ENCODE peak calls at places on chromosomes 1 and 21, in nine cellular contexts. A is CD4-positive, alpha-beta memory T cell; Q is left ventricle myocardium inferior; H is RWPE2; V is A673; K is ovary; C is fibroblast of lung; R is right cardiac atrium; W is HCT116. M is an unnamed sample.

GRCh38 chr1:168742386-168742785 is 13.4 kb upstream of the DPT start:
- DNase-seq in A (no peak), Q (no peak), H (no peak), V (no peak), K (no peak), C (no peak), R (no peak), W (no peak), M (no peak)

GRCh38 chr1:215459136-215459535 is 108.0 kb upstream of the KCTD3 start:
- DNase-seq in A (no peak), Q (no peak), H (no peak), V (no peak), K (no peak), C (peak; percentile 59), R (no peak), W (no peak), M (no peak)

GRCh38 chr1:107076846-107077245 is 20.4 kb downstream of the PRMT6 start:
- DNase-seq in A (no peak), Q (no peak), H (peak; percentile 75), V (no peak), K (no peak), C (peak; percentile 92), R (no peak), W (peak; percentile 26), M (no peak)

GRCh38 chr1:43666608-43667007 is 16.7 kb downstream of the KDM4A start:
- DNase-seq in A (no peak), Q (no peak), H (peak; percentile 73), V (no peak), K (no peak), C (no peak), R (no peak), W (no peak), M (no peak)

GRCh38 chr1:18575620-18576019 is 55.0 kb upstream of the PAX7 start:
- DNase-seq in A (peak; percentile 14), Q (peak; percentile 61), H (no peak), V (peak; percentile 79), K (peak; percentile 56), C (peak; percentile 10), R (peak; percentile 80), W (peak; percentile 38), M (peak; percentile 67)

GRCh38 chr1:23544444-23545389 is 13.7 kb upstream of the E2F2 start:
- DNase-seq in A (peak; percentile 63), Q (peak; percentile 76), H (no peak), V (peak; percentile 88), K (peak; percentile 86), C (peak; percentile 64), R (peak; percentile 86), W (no peak), M (peak; percentile 83)

GRCh38 chr21:32303385-32303784 is 4.7 kb downstream of the MRAP start:
- DNase-seq in A (no peak), Q (no peak), H (no peak), V (no peak), K (no peak), C (no peak), R (no peak), W (no peak), M (no peak)

GRCh38 chr21:45952974-45953373 is 28.6 kb upstream of the COL6A1 start:
- DNase-seq in A (no peak), Q (no peak), H (no peak), V (no peak), K (no peak), C (no peak), R (peak; percentile 45), W (no peak), M (no peak)

GRCh38 chr1:115495603-115496002 is 146.2 kb upstream of the VANGL1 start:
- DNase-seq in A (no peak), Q (no peak), H (no peak), V (peak; percentile 69), K (no peak), C (peak; percentile 88), R (no peak), W (no peak), M (no peak)

GRCh38 chr1:183777359-183777758 is 27.6 kb upstream of the RGL1 start:
- DNase-seq in A (no peak), Q (no peak), H (no peak), V (peak; percentile 37), K (no peak), C (no peak), R (no peak), W (no peak), M (no peak)

DNA sequence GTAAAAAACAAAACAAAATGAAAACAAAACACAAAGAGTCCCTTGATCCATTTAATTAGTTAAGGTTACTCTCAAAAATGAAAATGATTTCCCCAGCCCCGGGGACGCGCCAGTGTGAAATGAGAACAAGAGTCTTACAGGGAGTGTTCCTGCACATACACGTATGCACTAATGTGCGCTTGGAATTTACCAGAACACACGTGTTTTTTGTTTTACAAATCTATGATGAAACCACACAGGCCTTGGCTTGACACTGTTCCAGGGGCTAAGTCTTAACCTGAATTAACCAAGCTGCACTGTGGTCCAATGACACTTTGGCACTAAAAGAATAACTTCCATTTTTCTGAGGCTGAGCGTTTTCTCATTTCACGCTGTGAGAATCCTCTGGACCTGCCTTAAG is 63.7 kb downstream of the SLC45A1 start:
- DNase-seq in A (no peak), Q (no peak), H (no peak), V (no peak), K (no peak), C (no peak), R (no peak), W (no peak), M (no peak)
- H3K4me1 ChIP-seq in A (peaks cover 93% of the 10 kb centered on the region), Q (peaks cover 99% of the 10 kb centered on the region), H (no peaks in the 10 kb centered on the region), V (peaks cover 61% of the 10 kb centered on the region), K (peaks cover 32% of the 10 kb centered on the region), C (peaks cover 20% of the 10 kb centered on the region), R (peaks cover 46% of the 10 kb centered on the region), W (no peaks in the 10 kb centered on the region), M (no peaks in the 10 kb centered on the region)

GRCh38 chr1:167429612-167430011 is 88.7 kb downstream of the CD247 start:
- DNase-seq in A (no peak), Q (no peak), H (no peak), V (no peak), K (no peak), C (no peak), R (no peak), W (no peak), M (no peak)

GRCh38 chr1:167431909-167432650 is 86.2 kb downstream of the CD247 start:
- DNase-seq in A (no peak), Q (no peak), H (no peak), V (no peak), K (no peak), C (no peak), R (no peak), W (no peak), M (no peak)

GRCh38 chr1:167431261-167431908 is 86.9 kb downstream of the CD247 start:
- DNase-seq in A (no peak), Q (no peak), H (no peak), V (no peak), K (no peak), C (no peak), R (no peak), W (no peak), M (no peak)

GRCh38 chr1:167430134-167430848 is 88.0 kb downstream of the CD247 start:
- DNase-seq in A (no peak), Q (no peak), H (no peak), V (peak; percentile 39), K (no peak), C (no peak), R (no peak), W (no peak), M (no peak)

GRCh38 chr1:167430849-167431242 is 87.5 kb downstream of the CD247 start:
- DNase-seq in A (no peak), Q (no peak), H (no peak), V (no peak), K (no peak), C (no peak), R (no peak), W (no peak), M (no peak)
- H3K4me1 ChIP-seq in A (peaks cover 58% of the 10 kb centered on the region), Q (peaks cover 27% of the 10 kb centered on the region), H (no peaks in the 10 kb centered on the region), V (peaks cover 17% of the 10 kb centered on the region), K (no peaks in the 10 kb centered on the region), C (no peaks in the 10 kb centered on the region), R (peaks cover 4% of the 10 kb centered on the region), W (no peaks in the 10 kb centered on the region), M (peaks cover 2% of the 10 kb centered on the region)

GRCh38 chr1:156145622-156146005 is 7.8 kb upstream of the SEMA4A start:
- DNase-seq in A (no peak), Q (no peak), H (no peak), V (no peak), K (no peak), C (no peak), R (no peak), W (no peak), M (no peak)

GRCh38 chr1:156144747-156145146 is 8.6 kb upstream of the SEMA4A start:
- DNase-seq in A (no peak), Q (no peak), H (no peak), V (no peak), K (no peak), C (no peak), R (no peak), W (no peak), M (no peak)

GRCh38 chr1:156148236-156148635 is 5.1 kb upstream of the SEMA4A start:
- DNase-seq in A (no peak), Q (no peak), H (no peak), V (no peak), K (no peak), C (no peak), R (no peak), W (no peak), M (no peak)

GRCh38 chr1:156146749-156147405 is 6.5 kb upstream of the SEMA4A start:
- DNase-seq in A (no peak), Q (no peak), H (no peak), V (no peak), K (no peak), C (no peak), R (no peak), W (no peak), M (no peak)

GRCh38 chr1:156146006-156146748 is 7.2 kb upstream of the SEMA4A start:
- DNase-seq in A (peak; percentile 76), Q (peak; percentile 71), H (no peak), V (peak; percentile 93), K (peak; percentile 65), C (peak; percentile 94), R (peak; percentile 88), W (peak; percentile 74), M (peak; percentile 90)
- H3K4me1 ChIP-seq in A (peaks cover 11% of the 10 kb centered on the region), Q (peaks cover 24% of the 10 kb centered on the region), H (peaks cover 3% of the 10 kb centered on the region), V (peaks cover 10% of the 10 kb centered on the region), K (peaks cover 8% of the 10 kb centered on the region), C (peaks cover 13% of the 10 kb centered on the region), R (peaks cover 3% of the 10 kb centered on the region), W (peaks cover 17% of the 10 kb centered on the region), M (no peaks in the 10 kb centered on the region)

GRCh38 chr1:54465351-54465811 is 59.2 kb upstream of the SSBP3 start:
- DNase-seq in A (no peak), Q (no peak), H (peak; percentile 17), V (no peak), K (no peak), C (no peak), R (peak; percentile 60), W (no peak), M (no peak)
- H3K4me1 ChIP-seq in A (peaks cover 35% of the 10 kb centered on the region), Q (peaks cover 29% of the 10 kb centered on the region), H (no peaks in the 10 kb centered on the region), V (peaks cover 42% of the 10 kb centered on the region), K (peaks cover 2% of the 10 kb centered on the region), C (no peaks in the 10 kb centered on the region), R (peaks cover 5% of the 10 kb centered on the region), W (peaks cover 12% of the 10 kb centered on the region), M (no peaks in the 10 kb centered on the region)

M was measured in aorta.